ENCODE peak calls at places on chromosome 7, in five cellular contexts. One of them, this sample, is unnamed.
A peak's percentile ranks its signal among the peaks of the same experiment; 100 is the strongest.

GRCh38 chr7:157347217-157347904 is 10.6 kb downstream of the DNAJB6 start:
- DNase-seq in CD8-positive, alpha-beta T cell: no peak
- DNase-seq in pancreas: no peak
- DNase-seq in BJ: peak; percentile 37
- DNase-seq in fibroblast of the aortic adventitia: peak; percentile 93
- DNase-seq in this sample: no peak

GRCh38 chr7:158325530-158326381 is 261.9 kb downstream of the PTPRN2 start:
- DNase-seq in CD8-positive, alpha-beta T cell: no peak
- DNase-seq in pancreas: no peak
- DNase-seq in BJ: no peak
- DNase-seq in fibroblast of the aortic adventitia: no peak
- DNase-seq in this sample: no peak

GRCh38 chr7:100446040-100446439 is 9.7 kb upstream of the PPP1R35 start:
- DNase-seq in CD8-positive, alpha-beta T cell: no peak
- DNase-seq in pancreas: no peak
- DNase-seq in BJ: no peak
- DNase-seq in fibroblast of the aortic adventitia: peak; percentile 58
- DNase-seq in this sample: no peak

GRCh38 chr7:82599910-82600309 is 156.3 kb upstream of the CACNA2D1 start:
- DNase-seq in CD8-positive, alpha-beta T cell: no peak
- DNase-seq in pancreas: no peak
- DNase-seq in BJ: no peak
- DNase-seq in fibroblast of the aortic adventitia: no peak
- DNase-seq in this sample: no peak

GRCh38 chr7:151125459-151125834 is 39.2 kb downstream of the AGAP3 start:
- DNase-seq in CD8-positive, alpha-beta T cell: no peak
- DNase-seq in pancreas: peak; percentile 40
- DNase-seq in BJ: no peak
- DNase-seq in fibroblast of the aortic adventitia: no peak
- DNase-seq in this sample: no peak

GRCh38 chr7:130070900-130071622 is 727 bp downstream of the KLHDC10 start:
- DNase-seq in CD8-positive, alpha-beta T cell: no peak
- DNase-seq in pancreas: no peak
- DNase-seq in BJ: no peak
- DNase-seq in fibroblast of the aortic adventitia: peak; percentile 28
- DNase-seq in this sample: no peak

GRCh38 chr7:112723416-112723815 is 66.8 kb downstream of the TMEM168 start:
- DNase-seq in CD8-positive, alpha-beta T cell: no peak
- DNase-seq in pancreas: no peak
- DNase-seq in BJ: no peak
- DNase-seq in fibroblast of the aortic adventitia: peak; percentile 2
- DNase-seq in this sample: no peak

GRCh38 chr7:2572101-2572842 is 13.5 kb downstream of the IQCE start:
- DNase-seq in CD8-positive, alpha-beta T cell: no peak
- DNase-seq in pancreas: peak; percentile 42
- DNase-seq in BJ: no peak
- DNase-seq in fibroblast of the aortic adventitia: no peak
- DNase-seq in this sample: no peak

GRCh38 chr7:89772276-89772675 is 382.0 kb upstream of the STEAP1 start:
- DNase-seq in CD8-positive, alpha-beta T cell: no peak
- DNase-seq in pancreas: no peak
- DNase-seq in BJ: no peak
- DNase-seq in fibroblast of the aortic adventitia: no peak
- DNase-seq in this sample: no peak

GRCh38 chr7:138388673-138389491 is 71.2 kb upstream of the TRIM24 start:
- DNase-seq in CD8-positive, alpha-beta T cell: no peak
- DNase-seq in pancreas: no peak
- DNase-seq in BJ: no peak
- DNase-seq in fibroblast of the aortic adventitia: no peak
- DNase-seq in this sample: no peak

GRCh38 chr7:66847879-66848810 is 72.9 kb upstream of the TMEM248 start:
- DNase-seq in CD8-positive, alpha-beta T cell: no peak
- DNase-seq in pancreas: no peak
- DNase-seq in BJ: no peak
- DNase-seq in fibroblast of the aortic adventitia: peak; percentile 69
- DNase-seq in this sample: no peak

GRCh38 chr7:119197872-119198527 is 973.5 kb downstream of the ANKRD7 start:
- DNase-seq in CD8-positive, alpha-beta T cell: no peak
- DNase-seq in pancreas: peak; percentile 30
- DNase-seq in BJ: no peak
- DNase-seq in fibroblast of the aortic adventitia: peak; percentile 20
- DNase-seq in this sample: peak; percentile 15

DNA sequence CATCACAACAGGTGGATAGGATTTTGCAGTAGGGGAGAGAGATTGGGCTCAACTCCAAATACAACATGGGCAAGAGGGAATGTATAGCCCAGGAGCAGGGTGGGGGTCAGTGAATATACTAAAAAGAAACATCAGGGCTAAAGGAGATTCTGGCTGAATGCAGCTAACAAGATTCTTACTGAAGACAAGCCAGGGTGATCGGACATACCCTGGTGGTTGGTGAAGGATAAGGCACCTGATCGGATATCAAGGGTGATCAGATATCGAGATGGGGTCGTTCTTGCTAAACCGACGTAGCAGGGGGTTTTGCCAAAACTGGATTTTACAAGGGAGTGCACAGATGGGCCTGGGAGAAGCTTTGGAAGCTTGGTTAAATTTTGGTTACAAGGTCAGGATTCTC is 34.4 kb downstream of the WIPF3 start:
- DNase-seq in CD8-positive, alpha-beta T cell: no peak
- DNase-seq in pancreas: no peak
- DNase-seq in BJ: no peak
- DNase-seq in fibroblast of the aortic adventitia: no peak
- DNase-seq in this sample: no peak
- TF ChIP-seq CTCF in CD8-positive, alpha-beta T cell: no peak
- TF ChIP-seq CTCF in pancreas: no peak
- TF ChIP-seq CTCF in BJ: no peak
- TF ChIP-seq CTCF in fibroblast of the aortic adventitia: no peak
- TF ChIP-seq CTCF in this sample: no peak

GRCh38 chr7:140375808-140376730 is 22.3 kb downstream of the SLC37A3 start:
- DNase-seq in CD8-positive, alpha-beta T cell: no peak
- DNase-seq in pancreas: no peak
- DNase-seq in BJ: no peak
- DNase-seq in fibroblast of the aortic adventitia: no peak
- DNase-seq in this sample: no peak
- H3K4me3 ChIP-seq in CD8-positive, alpha-beta T cell: peak overlapping the region; percentile 34
- H3K4me3 ChIP-seq in pancreas: no peak overlapping the region
- H3K4me3 ChIP-seq in BJ: no peak overlapping the region
- H3K4me3 ChIP-seq in fibroblast of the aortic adventitia: no peak overlapping the region
- H3K4me3 ChIP-seq in this sample: no peak overlapping the region

DNA sequence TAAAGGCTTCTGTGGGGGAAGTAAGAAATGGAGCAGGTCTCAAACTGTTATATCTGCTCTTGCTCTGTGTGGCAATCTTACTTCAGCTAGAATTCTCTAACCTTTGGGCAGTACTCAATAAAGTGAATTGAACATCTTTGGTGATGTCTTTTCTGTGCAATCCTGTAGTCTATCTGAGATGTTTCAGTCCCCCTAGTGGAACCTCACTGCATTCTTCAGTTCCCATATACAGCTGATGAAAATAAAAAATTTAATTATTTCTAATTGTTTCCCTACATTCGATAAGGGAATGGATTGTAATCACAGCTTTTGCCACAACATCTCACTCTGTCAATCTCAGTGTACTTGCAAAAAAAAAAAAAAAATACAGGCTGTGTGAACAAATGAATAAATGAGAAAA is 522.6 kb downstream of the DNAJB9 start:
- DNase-seq in CD8-positive, alpha-beta T cell: no peak
- DNase-seq in pancreas: no peak
- DNase-seq in BJ: no peak
- DNase-seq in fibroblast of the aortic adventitia: no peak
- DNase-seq in this sample: no peak
- TF ChIP-seq CTCF in CD8-positive, alpha-beta T cell: no peak
- TF ChIP-seq CTCF in pancreas: no peak
- TF ChIP-seq CTCF in BJ: no peak
- TF ChIP-seq CTCF in fibroblast of the aortic adventitia: no peak
- TF ChIP-seq CTCF in this sample: no peak

GRCh38 chr7:122298131-122298530 is 6.4 kb downstream of the FEZF1 start:
- DNase-seq in CD8-positive, alpha-beta T cell: no peak
- DNase-seq in pancreas: no peak
- DNase-seq in BJ: no peak
- DNase-seq in fibroblast of the aortic adventitia: no peak
- DNase-seq in this sample: no peak
- H3K4me3 ChIP-seq in CD8-positive, alpha-beta T cell: no peak overlapping the region
- H3K4me3 ChIP-seq in pancreas: no peak overlapping the region
- H3K4me3 ChIP-seq in BJ: no peak overlapping the region
- H3K4me3 ChIP-seq in fibroblast of the aortic adventitia: no peak overlapping the region
- H3K4me3 ChIP-seq in this sample: no peak overlapping the region

This sample was measured in GM12864.